ENCODE peak calls at places on chromosomes 7 and 10, in seven cellular contexts. X is MM.1S, S is hepatocyte, V is neural progenitor cell, Y is GM23248, E is HCT116, C is GM23338. H is an unnamed sample.

GRCh38 chr7:66735154-66735553 is 5.4 kb upstream of the RABGEF1 start:
- DNase-seq in X (no peak), S (no peak), V (no peak), Y (no peak), E (no peak), C (no peak), H (no peak)

GRCh38 chr7:48087349-48087748 is 1.7 kb upstream of the UPP1 start:
- DNase-seq in X (peak), S (no peak), V (no peak), Y (peak), E (no peak), C (peak), H (peak)

GRCh38 chr10:58158806-58159205 is 108.9 kb downstream of the IPMK start:
- DNase-seq in X (no peak), S (no peak), V (no peak), Y (peak), E (no peak), C (no peak), H (no peak)

GRCh38 chr10:71191019-71191418 is 21.4 kb upstream of the UNC5B start:
- DNase-seq in X (no peak), S (no peak), V (no peak), Y (no peak), E (no peak), C (no peak), H (no peak)

GRCh38 chr7:99139031-99139430 is 4.9 kb downstream of the SMURF1 start:
- DNase-seq in X (no peak), S (no peak), V (no peak), Y (peak), E (no peak), C (no peak), H (no peak)

GRCh38 chr10:96319754-96320514 is 15.7 kb downstream of the DNTT start:
- DNase-seq in X (no peak), S (no peak), V (no peak), Y (peak), E (no peak), C (no peak), H (no peak)

GRCh38 chr10:34768261-34768971 is 46.7 kb downstream of the PARD3 start:
- DNase-seq in X (no peak), S (no peak), V (no peak), Y (peak), E (no peak), C (no peak), H (peak)

GRCh38 chr10:102963237-102963886 is 45.3 kb downstream of the CNNM2 start:
- DNase-seq in X (no peak), S (no peak), V (no peak), Y (no peak), E (no peak), C (no peak), H (peak)

GRCh38 chr7:141071260-141071854 is 2.5 kb upstream of the TMEM178B start:
- DNase-seq in X (peak), S (peak), V (peak), Y (peak), E (peak), C (peak), H (peak)

GRCh38 chr7:21191317-21192073 is 236.4 kb upstream of the SP4 start:
- DNase-seq in X (no peak), S (no peak), V (no peak), Y (no peak), E (no peak), C (no peak), H (peak)

GRCh38 chr7:143983960-143984359 is 16.2 kb upstream of the OR6B1 start:
- DNase-seq in X (no peak), S (no peak), V (no peak), Y (no peak), E (no peak), C (no peak), H (no peak)

GRCh38 chr7:116161733-116162132 is 48.6 kb upstream of the TES start:
- DNase-seq in X (no peak), S (no peak), V (peak), Y (no peak), E (no peak), C (peak), H (no peak)

GRCh38 chr10:129779126-129779525 is 184.9 kb downstream of the EBF3 start:
- DNase-seq in X (no peak), S (no peak), V (no peak), Y (no peak), E (no peak), C (no peak), H (no peak)

GRCh38 chr10:34766256-34766580 is 48.9 kb downstream of the PARD3 start:
- DNase-seq in X (no peak), S (no peak), V (no peak), Y (no peak), E (no peak), C (no peak), H (no peak)

GRCh38 chr10:33129181-33129928 is 171.3 kb upstream of the ITGB1 start:
- DNase-seq in X (no peak), S (no peak), V (no peak), Y (peak), E (no peak), C (no peak), H (peak)

GRCh38 chr7:30799206-30799975 is 28.2 kb downstream of the MINDY4 start:
- DNase-seq in X (no peak), S (no peak), V (no peak), Y (peak), E (no peak), C (no peak), H (peak)

GRCh38 chr10:79351332-79351731 is 4.1 kb downstream of the PPIF start:
- DNase-seq in X (no peak), S (no peak), V (no peak), Y (no peak), E (no peak), C (no peak), H (no peak)

GRCh38 chr10:30862486-30862885 is 169.2 kb downstream of the ZNF438 start:
- DNase-seq in X (no peak), S (no peak), V (no peak), Y (peak), E (no peak), C (no peak), H (no peak)

GRCh38 chr7:135389971-135390370 is 119.9 kb downstream of the CNOT4 start:
- DNase-seq in X (no peak), S (no peak), V (no peak), Y (peak), E (no peak), C (no peak), H (no peak)

GRCh38 chr7:137476937-137477336 is 133.4 kb upstream of the PTN start:
- DNase-seq in X (no peak), S (no peak), V (no peak), Y (peak), E (no peak), C (no peak), H (no peak)

GRCh38 chr10:125782661-125783060 is 7.0 kb upstream of the MMP21 start:
- DNase-seq in X (no peak), S (no peak), V (no peak), Y (peak), E (no peak), C (no peak), H (no peak)

GRCh38 chr10:7410800-7411670 is at the start of gene SFMBT2:
- DNase-seq in X (peak), S (peak), V (peak), Y (peak), E (no peak), C (peak), H (peak)

GRCh38 chr10:12194752-12195271 is 879 bp downstream of the NUDT5 start:
- DNase-seq in X (peak), S (peak), V (peak), Y (peak), E (no peak), C (peak), H (peak)

GRCh38 chr7:33061282-33061928 is 1.2 kb downstream of the NT5C3A start:
- DNase-seq in X (no peak), S (no peak), V (no peak), Y (peak), E (no peak), C (no peak), H (no peak)

GRCh38 chr7:109641445-109641844 is 1071.8 kb downstream of the DNAJB9 start:
- DNase-seq in X (no peak), S (no peak), V (no peak), Y (no peak), E (no peak), C (no peak), H (peak)

GRCh38 chr10:80144302-80145131 is 12.0 kb downstream of the PLAC9 start:
- DNase-seq in X (peak), S (no peak), V (no peak), Y (peak), E (peak), C (no peak), H (peak)

DNA sequence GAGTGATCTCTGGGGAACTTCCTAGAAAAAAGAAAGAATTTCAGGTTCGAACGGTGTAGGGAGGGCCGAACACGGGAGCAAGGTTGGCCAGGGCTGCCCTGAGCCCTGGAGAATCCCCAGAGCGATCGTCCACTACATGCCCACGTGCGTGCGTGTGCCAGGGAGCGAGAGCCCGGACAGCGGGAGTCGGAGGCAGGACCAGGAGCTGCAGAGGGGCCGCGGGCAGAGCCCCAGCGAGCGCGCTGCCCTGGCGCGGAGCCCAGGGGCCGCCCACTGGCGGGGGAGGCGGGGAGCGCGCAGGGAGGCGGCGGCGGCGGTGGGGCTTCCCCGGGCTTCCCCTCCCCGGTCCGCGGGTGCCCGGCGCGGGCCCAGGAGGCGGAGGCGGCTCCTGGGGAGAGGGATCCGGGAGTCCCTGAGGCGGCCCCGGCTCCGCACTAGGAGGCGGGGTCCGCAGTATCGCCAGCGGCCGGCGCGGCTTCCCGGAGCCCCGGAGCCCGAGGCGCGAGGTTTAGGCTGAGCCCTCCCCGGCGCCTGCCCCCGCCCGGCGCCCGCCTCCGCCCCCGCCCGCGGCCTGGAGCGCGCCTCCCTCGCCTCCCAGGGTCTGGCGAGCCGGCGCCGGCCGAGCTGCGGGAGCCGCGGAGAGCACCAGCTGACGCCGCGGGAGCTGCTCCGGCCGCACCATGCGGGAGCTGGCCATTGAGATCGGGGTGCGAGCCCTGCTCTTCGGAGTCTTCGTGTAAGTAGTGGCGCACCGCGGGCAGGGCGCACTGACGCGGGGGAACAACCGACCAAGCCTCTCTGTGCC is at the start of gene PLPP4:
- DNase-seq in X (peak), S (peak), V (peak), Y (peak), E (no peak), C (peak), H (peak)
- TF ChIP-seq EZH2 in X (no peak), S (no peak), V (no peak), Y (no peak), E (no peak), C (no peak), H (no peak)

DNA sequence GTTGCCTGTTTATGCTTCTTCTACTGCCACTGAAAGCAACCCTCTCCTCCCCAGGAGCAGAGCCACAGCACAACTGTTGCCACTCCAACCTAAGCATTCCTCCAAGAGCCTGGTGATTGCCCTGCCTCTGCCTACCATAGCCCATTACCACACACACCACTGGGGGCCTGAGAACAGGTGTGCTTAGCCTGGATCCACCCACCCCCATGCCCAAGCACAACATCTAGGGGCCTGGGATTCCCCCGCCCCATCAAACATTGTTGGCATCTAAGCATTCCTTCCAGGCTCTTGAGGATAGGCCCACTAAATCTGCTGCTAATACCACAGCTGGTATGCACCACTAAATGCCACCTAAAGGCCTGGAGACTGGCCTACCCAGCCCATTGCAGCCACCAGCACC is 43.3 kb upstream of the ASAH2 start:
- DNase-seq in X (no peak), S (no peak), V (no peak), Y (no peak), E (no peak), C (no peak), H (no peak)
- TF ChIP-seq EZH2phosphoT487 in X (no peak), S (no peak), V (no peak), Y (no peak), E (no peak), C (no peak), H (no peak)

GRCh38 chr7:15686209-15686956 is at the start of gene MEOX2:
- DNase-seq in X (no peak), S (peak), V (peak), Y (peak), E (no peak), C (peak), H (no peak)
- TF ChIP-seq EZH2 in X (no peak), S (peak), V (no peak), Y (peak), E (no peak), C (peak), H (no peak)

DNA sequence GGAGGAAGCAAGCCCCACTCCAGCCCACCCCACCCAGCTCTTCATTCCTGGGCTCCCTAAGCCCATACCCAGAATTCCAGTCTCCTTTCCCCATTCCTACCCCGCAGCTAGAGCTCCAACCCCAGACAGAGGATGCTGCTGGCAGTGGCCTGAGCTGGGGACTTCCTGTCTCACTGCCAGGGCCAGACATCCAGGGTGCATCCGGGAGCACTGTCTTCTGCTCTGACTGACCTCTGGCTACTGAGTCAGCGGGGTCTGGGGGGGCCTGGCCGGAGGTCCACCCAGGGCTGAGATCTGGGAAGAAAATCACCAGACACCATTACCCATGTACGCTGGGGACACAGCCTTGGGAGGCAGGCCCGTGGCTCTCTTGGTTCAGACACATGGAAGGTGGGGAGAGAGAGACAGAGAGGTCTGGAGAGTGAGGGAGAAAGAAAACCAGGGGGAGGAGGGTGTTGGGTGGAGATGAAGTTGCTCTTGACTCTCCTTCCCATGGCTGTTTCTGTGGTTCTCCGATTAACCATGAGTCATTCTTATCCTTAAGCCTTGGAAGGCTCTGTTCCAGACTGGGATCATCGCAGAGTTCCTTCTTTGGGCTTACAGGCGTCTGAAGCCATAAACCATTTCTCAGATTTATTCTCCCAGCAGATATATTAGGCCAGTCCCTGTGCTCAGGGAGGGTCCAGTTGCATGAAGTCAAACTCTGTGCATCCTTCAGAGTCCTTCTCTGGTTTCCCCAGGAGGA is 23.6 kb downstream of the TSPAN15 start:
- DNase-seq in X (no peak), S (peak), V (no peak), Y (peak), E (no peak), C (no peak), H (peak)
- TF ChIP-seq EZH2phosphoT487 in X (no peak), S (no peak), V (no peak), Y (no peak), E (no peak), C (no peak), H (no peak)

GRCh38 chr7:363626-364025 is 73.7 kb downstream of the FOXL3 start:
- DNase-seq in X (no peak), S (no peak), V (no peak), Y (no peak), E (no peak), C (no peak), H (no peak)

GRCh38 chr7:359776-360361 is 69.9 kb downstream of the FOXL3 start:
- DNase-seq in X (no peak), S (no peak), V (no peak), Y (no peak), E (no peak), C (no peak), H (no peak)

GRCh38 chr7:360454-361100 is 70.6 kb downstream of the FOXL3 start:
- DNase-seq in X (no peak), S (no peak), V (peak), Y (no peak), E (no peak), C (no peak), H (no peak)

GRCh38 chr7:362416-363096 is 72.6 kb downstream of the FOXL3 start:
- DNase-seq in X (no peak), S (no peak), V (no peak), Y (peak), E (no peak), C (no peak), H (peak)

GRCh38 chr7:361680-362415 is 71.9 kb downstream of the FOXL3 start:
- DNase-seq in X (no peak), S (no peak), V (no peak), Y (peak), E (no peak), C (no peak), H (no peak)
- TF ChIP-seq EZH2 in X (no peak), S (no peak), V (no peak), Y (no peak), E (no peak), C (no peak), H (no peak)

GRCh38 chr10:123997486-123998196 is 95.8 kb downstream of the CHST15 start:
- DNase-seq in X (peak), S (peak), V (no peak), Y (peak), E (no peak), C (no peak), H (peak)
- TF ChIP-seq EZH2phosphoT487 in X (no peak), S (no peak), V (no peak), Y (no peak), E (no peak), C (no peak), H (no peak)